ENCODE peak calls at places on chromosomes 1 and 21, in six cellular contexts. One of them, this sample, is unnamed.

GRCh38 chr1:46550751-46551231 is 656 bp downstream of the KNCN start:
- DNase-seq in IMR-90: no peak
- DNase-seq in trophoblast cell: no peak
- DNase-seq in neuronal stem cell: no peak
- DNase-seq in H9: no peak
- DNase-seq in H1: no peak
- DNase-seq in this sample: no peak

GRCh38 chr1:109256085-109256484 is 6.7 kb downstream of the CELSR2 start:
- DNase-seq in trophoblast cell: no peak
- DNase-seq in IMR-90: no peak
- DNase-seq in neuronal stem cell: no peak
- DNase-seq in H1: no peak
- DNase-seq in H9: no peak
- DNase-seq in this sample: no peak

GRCh38 chr1:17119744-17120482 is 662 bp upstream of the PADI2 start:
- DNase-seq in neuronal stem cell: no peak
- DNase-seq in IMR-90: no peak
- DNase-seq in H1: no peak
- DNase-seq in trophoblast cell: no peak
- DNase-seq in H9: peak; percentile 58
- DNase-seq in this sample: no peak

GRCh38 chr1:228743405-228743804 is 8.1 kb downstream of the RHOU start:
- DNase-seq in neuronal stem cell: no peak
- DNase-seq in H1: no peak
- DNase-seq in H9: no peak
- DNase-seq in trophoblast cell: no peak
- DNase-seq in IMR-90: no peak
- DNase-seq in this sample: no peak

GRCh38 chr1:157540852-157541251 is 11.5 kb downstream of the FCRL5 start:
- DNase-seq in IMR-90: no peak
- DNase-seq in H1: no peak
- DNase-seq in neuronal stem cell: no peak
- DNase-seq in H9: no peak
- DNase-seq in trophoblast cell: peak; percentile 18
- DNase-seq in this sample: no peak

GRCh38 chr1:36083635-36084501 is at the start of gene TEKT2:
- DNase-seq in trophoblast cell: no peak
- DNase-seq in neuronal stem cell: peak; percentile 89
- DNase-seq in H1: no peak
- DNase-seq in IMR-90: no peak
- DNase-seq in H9: peak; percentile 85
- DNase-seq in this sample: peak; percentile 76

GRCh38 chr1:205961970-205962820 is 18.9 kb upstream of the SLC26A9 start:
- DNase-seq in neuronal stem cell: no peak
- DNase-seq in H1: no peak
- DNase-seq in IMR-90: peak; percentile 7
- DNase-seq in trophoblast cell: no peak
- DNase-seq in H9: no peak
- DNase-seq in this sample: no peak

GRCh38 chr1:16903054-16903453 is 7.3 kb downstream of the RNU1-2 start:
- DNase-seq in H9: peak; percentile 33
- DNase-seq in trophoblast cell: no peak
- DNase-seq in IMR-90: peak; percentile 71
- DNase-seq in neuronal stem cell: no peak
- DNase-seq in H1: no peak
- DNase-seq in this sample: peak; percentile 92

GRCh38 chr1:8374812-8375211 is 56.9 kb downstream of the SLC45A1 start:
- DNase-seq in H1: no peak
- DNase-seq in IMR-90: peak; percentile 56
- DNase-seq in H9: peak; percentile 62
- DNase-seq in trophoblast cell: peak; percentile 40
- DNase-seq in neuronal stem cell: no peak
- DNase-seq in this sample: no peak

GRCh38 chr1:164466429-164466828 is 92.6 kb upstream of the PBX1 start:
- DNase-seq in H1: no peak
- DNase-seq in H9: no peak
- DNase-seq in IMR-90: no peak
- DNase-seq in trophoblast cell: no peak
- DNase-seq in neuronal stem cell: no peak
- DNase-seq in this sample: no peak

GRCh38 chr21:26945916-26946315 is 21.0 kb downstream of the ADAMTS5 start:
- DNase-seq in H1: no peak
- DNase-seq in IMR-90: no peak
- DNase-seq in H9: no peak
- DNase-seq in trophoblast cell: no peak
- DNase-seq in neuronal stem cell: no peak
- DNase-seq in this sample: peak; percentile 47

GRCh38 chr1:239805888-239806772 is 285.6 kb upstream of the FMN2 start:
- DNase-seq in H9: no peak
- DNase-seq in H1: no peak
- DNase-seq in IMR-90: no peak
- DNase-seq in trophoblast cell: no peak
- DNase-seq in neuronal stem cell: no peak
- DNase-seq in this sample: no peak

GRCh38 chr1:147612366-147612765 is 58.0 kb downstream of the ACP6 start:
- DNase-seq in H1: no peak
- DNase-seq in neuronal stem cell: no peak
- DNase-seq in H9: no peak
- DNase-seq in IMR-90: no peak
- DNase-seq in trophoblast cell: no peak
- DNase-seq in this sample: peak; percentile 72

GRCh38 chr1:193183019-193183643 is 3.3 kb downstream of the B3GALT2 start:
- DNase-seq in neuronal stem cell: peak; percentile 37
- DNase-seq in IMR-90: peak; percentile 71
- DNase-seq in trophoblast cell: peak; percentile 84
- DNase-seq in H9: no peak
- DNase-seq in H1: no peak
- DNase-seq in this sample: peak; percentile 65

GRCh38 chr21:41133896-41134522 is 34.0 kb upstream of the BACE2 start:
- DNase-seq in IMR-90: peak; percentile 54
- DNase-seq in trophoblast cell: peak; percentile 63
- DNase-seq in H1: no peak
- DNase-seq in H9: no peak
- DNase-seq in neuronal stem cell: peak; percentile 20
- DNase-seq in this sample: peak; percentile 3

GRCh38 chr1:218760601-218761570 is 412.8 kb upstream of the LYPLAL1 start:
- DNase-seq in IMR-90: peak; percentile 54
- DNase-seq in neuronal stem cell: no peak
- DNase-seq in H1: no peak
- DNase-seq in H9: no peak
- DNase-seq in trophoblast cell: peak; percentile 79
- DNase-seq in this sample: no peak

GRCh38 chr1:66271216-66271903 is 262.6 kb upstream of the SGIP1 start:
- DNase-seq in H9: peak; percentile 34
- DNase-seq in IMR-90: peak; percentile 99
- DNase-seq in neuronal stem cell: peak; percentile 26
- DNase-seq in trophoblast cell: peak; percentile 95
- DNase-seq in H1: peak; percentile 7
- DNase-seq in this sample: peak; percentile 98
- H3K14ac ChIP-seq in H9: no peak overlapping the region
- H3K14ac ChIP-seq in IMR-90: peak overlapping the region; percentile 91
- H3K14ac ChIP-seq in neuronal stem cell: no peak overlapping the region
- H3K14ac ChIP-seq in trophoblast cell: no peak overlapping the region
- H3K14ac ChIP-seq in H1: no peak overlapping the region
- H3K14ac ChIP-seq in this sample: no peak overlapping the region

GRCh38 chr1:22563671-22564612 is 653 bp downstream of the EPHA8 start:
- DNase-seq in H1: no peak
- DNase-seq in IMR-90: no peak
- DNase-seq in trophoblast cell: no peak
- DNase-seq in neuronal stem cell: no peak
- DNase-seq in H9: no peak
- DNase-seq in this sample: no peak

GRCh38 chr1:22570140-22570909 is 7.0 kb downstream of the EPHA8 start:
- DNase-seq in trophoblast cell: no peak
- DNase-seq in H9: no peak
- DNase-seq in IMR-90: no peak
- DNase-seq in neuronal stem cell: no peak
- DNase-seq in H1: no peak
- DNase-seq in this sample: no peak

GRCh38 chr1:22567994-22568393 is 4.7 kb downstream of the EPHA8 start:
- DNase-seq in neuronal stem cell: no peak
- DNase-seq in H9: no peak
- DNase-seq in IMR-90: no peak
- DNase-seq in H1: no peak
- DNase-seq in trophoblast cell: no peak
- DNase-seq in this sample: no peak

GRCh38 chr1:22569269-22569668 is 6.0 kb downstream of the EPHA8 start:
- DNase-seq in trophoblast cell: no peak
- DNase-seq in H1: no peak
- DNase-seq in H9: no peak
- DNase-seq in neuronal stem cell: no peak
- DNase-seq in IMR-90: no peak
- DNase-seq in this sample: no peak

DNA sequence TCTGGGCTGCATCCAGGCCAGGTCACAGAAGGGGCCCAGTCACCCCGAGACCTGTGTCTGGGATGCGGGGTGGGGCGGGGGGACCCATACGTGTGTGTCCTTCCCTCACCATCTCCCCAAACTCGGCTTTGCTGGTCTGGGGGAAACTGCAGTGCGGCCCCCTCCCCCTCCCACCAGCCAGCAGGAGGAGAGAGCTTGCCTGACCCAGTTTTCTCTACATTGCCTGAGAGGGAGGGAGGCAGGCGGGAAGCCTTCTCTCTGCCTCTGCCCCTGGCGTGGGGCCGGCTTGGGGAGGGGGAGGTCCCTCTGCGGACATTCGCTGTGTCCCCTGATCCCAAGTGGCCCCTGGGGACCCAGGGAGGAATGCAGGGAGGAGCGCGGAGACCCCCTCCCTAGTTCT is 3.9 kb downstream of the EPHA8 start:
- DNase-seq in IMR-90: no peak
- DNase-seq in neuronal stem cell: no peak
- DNase-seq in H9: no peak
- DNase-seq in trophoblast cell: no peak
- DNase-seq in H1: no peak
- DNase-seq in this sample: no peak
- H2AFZ ChIP-seq in IMR-90: no peak overlapping the region
- H2AFZ ChIP-seq in neuronal stem cell: no peak overlapping the region
- H2AFZ ChIP-seq in H9: no peak overlapping the region
- H2AFZ ChIP-seq in trophoblast cell: no peak overlapping the region
- H2AFZ ChIP-seq in H1: no peak overlapping the region
- H2AFZ ChIP-seq in this sample: no peak overlapping the region

DNA sequence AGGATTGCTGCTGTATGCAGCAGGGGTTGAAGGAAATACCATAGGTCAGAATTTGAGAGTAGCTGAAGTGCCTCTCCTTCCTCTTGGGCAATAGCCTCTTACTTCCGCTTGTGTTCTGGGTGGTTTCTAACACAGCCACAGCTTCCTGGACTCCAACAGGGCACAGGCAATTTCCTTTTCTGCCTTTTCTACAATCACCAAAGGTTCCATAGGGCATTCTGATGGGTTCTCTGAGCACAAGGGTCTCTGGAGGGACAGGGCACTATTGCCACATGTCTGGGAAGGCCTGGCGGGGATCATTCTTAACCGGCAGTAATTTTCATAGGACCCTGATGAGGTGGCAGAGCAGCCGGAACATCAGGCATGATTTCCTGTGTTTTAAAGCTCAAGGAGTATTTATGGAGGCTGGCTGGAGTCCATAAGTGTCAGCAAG is 5.5 kb upstream of the AGTRAP start:
- DNase-seq in trophoblast cell: peak; percentile 29
- DNase-seq in H1: no peak
- DNase-seq in IMR-90: peak; percentile 36
- DNase-seq in H9: no peak
- DNase-seq in neuronal stem cell: no peak
- DNase-seq in this sample: peak; percentile 73
- H4K91ac ChIP-seq in trophoblast cell: no peak overlapping the region
- H4K91ac ChIP-seq in H1: no peak overlapping the region
- H4K91ac ChIP-seq in IMR-90: peak overlapping the region; percentile 86
- H4K91ac ChIP-seq in H9: no peak overlapping the region
- H4K91ac ChIP-seq in neuronal stem cell: no peak overlapping the region
- H4K91ac ChIP-seq in this sample: peak overlapping the region; percentile 72

GRCh38 chr21:20276377-20276776 is 721.8 kb upstream of the NCAM2 start:
- DNase-seq in H1: no peak
- DNase-seq in trophoblast cell: no peak
- DNase-seq in neuronal stem cell: no peak
- DNase-seq in IMR-90: no peak
- DNase-seq in H9: no peak
- DNase-seq in this sample: no peak

GRCh38 chr21:20276954-20277353 is 721.3 kb upstream of the NCAM2 start:
- DNase-seq in IMR-90: no peak
- DNase-seq in H1: no peak
- DNase-seq in trophoblast cell: no peak
- DNase-seq in H9: no peak
- DNase-seq in neuronal stem cell: peak; percentile 3
- DNase-seq in this sample: no peak

GRCh38 chr21:20270365-20271055 is 727.7 kb upstream of the NCAM2 start:
- DNase-seq in H9: no peak
- DNase-seq in H1: no peak
- DNase-seq in IMR-90: no peak
- DNase-seq in trophoblast cell: no peak
- DNase-seq in neuronal stem cell: no peak
- DNase-seq in this sample: no peak

DNA sequence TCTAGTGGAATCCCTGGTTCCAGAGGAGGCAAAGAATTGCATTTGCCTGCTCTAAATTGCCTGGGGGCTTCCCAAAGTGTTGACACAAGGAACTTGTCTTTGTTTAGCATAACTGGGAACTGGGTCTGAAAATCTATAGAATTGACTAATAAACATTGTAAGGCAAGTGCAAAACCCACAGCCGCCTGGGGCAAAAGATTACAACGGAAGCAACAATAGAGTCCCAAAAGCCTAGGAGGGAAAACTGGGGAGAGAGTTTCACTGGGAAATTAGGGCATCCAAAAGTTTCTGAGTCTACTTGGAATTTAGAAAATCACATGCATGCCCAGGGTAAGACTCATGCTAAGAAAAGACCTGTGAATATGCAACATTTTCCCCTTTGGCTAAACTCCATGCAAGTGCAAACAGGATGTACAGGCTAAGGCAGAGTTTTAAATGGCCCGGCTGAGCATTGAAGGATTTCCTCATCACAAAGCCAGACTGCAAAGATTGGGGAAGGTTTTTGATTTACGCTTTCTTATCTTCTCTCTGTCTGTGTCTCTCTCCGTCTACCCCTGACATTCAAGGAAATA is 725.3 kb upstream of the NCAM2 start:
- DNase-seq in H1: no peak
- DNase-seq in IMR-90: no peak
- DNase-seq in H9: peak; percentile 27
- DNase-seq in neuronal stem cell: no peak
- DNase-seq in trophoblast cell: peak; percentile 61
- DNase-seq in this sample: no peak
- H3K14ac ChIP-seq in H1: no peak overlapping the region
- H3K14ac ChIP-seq in IMR-90: no peak overlapping the region
- H3K14ac ChIP-seq in H9: no peak overlapping the region
- H3K14ac ChIP-seq in neuronal stem cell: no peak overlapping the region
- H3K14ac ChIP-seq in trophoblast cell: no peak overlapping the region
- H3K14ac ChIP-seq in this sample: no peak overlapping the region

GRCh38 chr1:84573481-84573966 is 716 bp downstream of the CTBS start:
- DNase-seq in H1: no peak
- DNase-seq in IMR-90: no peak
- DNase-seq in H9: no peak
- DNase-seq in neuronal stem cell: no peak
- DNase-seq in trophoblast cell: no peak
- DNase-seq in this sample: no peak
- H2AFZ ChIP-seq in H1: peak overlapping the region; percentile 47
- H2AFZ ChIP-seq in IMR-90: peak overlapping the region; percentile 95
- H2AFZ ChIP-seq in H9: no peak overlapping the region
- H2AFZ ChIP-seq in neuronal stem cell: peak overlapping the region; percentile 90
- H2AFZ ChIP-seq in trophoblast cell: no peak overlapping the region
- H2AFZ ChIP-seq in this sample: peak overlapping the region; percentile 33

GRCh38 chr1:172766462-172766861 is 107.6 kb downstream of the FASLG start:
- DNase-seq in H9: no peak
- DNase-seq in H1: no peak
- DNase-seq in trophoblast cell: peak; percentile 28
- DNase-seq in neuronal stem cell: no peak
- DNase-seq in IMR-90: no peak
- DNase-seq in this sample: no peak
- H4K91ac ChIP-seq in H9: no peak overlapping the region
- H4K91ac ChIP-seq in H1: no peak overlapping the region
- H4K91ac ChIP-seq in trophoblast cell: no peak overlapping the region
- H4K91ac ChIP-seq in neuronal stem cell: no peak overlapping the region
- H4K91ac ChIP-seq in IMR-90: no peak overlapping the region
- H4K91ac ChIP-seq in this sample: no peak overlapping the region

GRCh38 chr1:116847175-116847574 is 62.5 kb upstream of the PTGFRN start:
- DNase-seq in H9: no peak
- DNase-seq in H1: no peak
- DNase-seq in trophoblast cell: no peak
- DNase-seq in neuronal stem cell: no peak
- DNase-seq in IMR-90: no peak
- DNase-seq in this sample: no peak
- H3K14ac ChIP-seq in H9: no peak overlapping the region
- H3K14ac ChIP-seq in H1: no peak overlapping the region
- H3K14ac ChIP-seq in trophoblast cell: no peak overlapping the region
- H3K14ac ChIP-seq in neuronal stem cell: no peak overlapping the region
- H3K14ac ChIP-seq in IMR-90: no peak overlapping the region
- H3K14ac ChIP-seq in this sample: no peak overlapping the region

This sample was measured in mesenchymal stem cell.